ENCODE peak calls at places on chromosome 13, in four cellular contexts. One of them, this sample, is unnamed.
A peak's percentile ranks its signal among the peaks of the same experiment; 100 is the strongest.

GRCh38 chr13:41546372-41547252 is 89.3 kb downstream of the RGCC start:
- DNase-seq in left lung: no peak
- DNase-seq in pancreas: no peak
- DNase-seq in right cardiac atrium: no peak
- DNase-seq in this sample: peak; percentile 15

GRCh38 chr13:99075268-99076191 is 97.7 kb upstream of the DOCK9 start:
- DNase-seq in pancreas: no peak
- DNase-seq in right cardiac atrium: no peak
- DNase-seq in left lung: no peak
- DNase-seq in this sample: no peak

GRCh38 chr13:50257646-50258045 is 242.4 kb downstream of the KCNRG start:
- DNase-seq in right cardiac atrium: no peak
- DNase-seq in pancreas: no peak
- DNase-seq in left lung: no peak
- DNase-seq in this sample: no peak

GRCh38 chr13:20721454-20722357 is 18.2 kb downstream of the IL17D start:
- DNase-seq in left lung: no peak
- DNase-seq in right cardiac atrium: peak; percentile 72
- DNase-seq in pancreas: peak; percentile 71
- DNase-seq in this sample: peak; percentile 37

GRCh38 chr13:95246292-95247082 is 54.8 kb downstream of the ABCC4 start:
- DNase-seq in left lung: no peak
- DNase-seq in pancreas: no peak
- DNase-seq in right cardiac atrium: no peak
- DNase-seq in this sample: no peak

GRCh38 chr13:26785845-26786630 is 25.5 kb upstream of the GPR12 start:
- DNase-seq in right cardiac atrium: peak; percentile 41
- DNase-seq in pancreas: no peak
- DNase-seq in left lung: no peak
- DNase-seq in this sample: peak; percentile 34

GRCh38 chr13:76053181-76053580 is 417.1 kb downstream of the LMO7 start:
- DNase-seq in pancreas: no peak
- DNase-seq in left lung: no peak
- DNase-seq in right cardiac atrium: no peak
- DNase-seq in this sample: no peak

GRCh38 chr13:110006304-110006703 is 219.9 kb upstream of the IRS2 start:
- DNase-seq in right cardiac atrium: no peak
- DNase-seq in pancreas: no peak
- DNase-seq in left lung: no peak
- DNase-seq in this sample: no peak

GRCh38 chr13:74570834-74571233 is 436.6 kb upstream of the KLF12 start:
- DNase-seq in pancreas: no peak
- DNase-seq in left lung: no peak
- DNase-seq in right cardiac atrium: no peak
- DNase-seq in this sample: no peak

GRCh38 chr13:95298971-95299627 is 2.2 kb downstream of the ABCC4 start:
- DNase-seq in right cardiac atrium: no peak
- DNase-seq in pancreas: no peak
- DNase-seq in left lung: no peak
- DNase-seq in this sample: no peak

GRCh38 chr13:77544365-77544764 is 8.9 kb downstream of the SCEL start:
- DNase-seq in left lung: peak; percentile 37
- DNase-seq in pancreas: no peak
- DNase-seq in right cardiac atrium: peak; percentile 78
- DNase-seq in this sample: peak; percentile 19

GRCh38 chr13:23656637-23657036 is 86.4 kb downstream of the TNFRSF19 start:
- DNase-seq in pancreas: no peak
- DNase-seq in right cardiac atrium: no peak
- DNase-seq in left lung: no peak
- DNase-seq in this sample: no peak

GRCh38 chr13:98528663-98529064 is 48.2 kb downstream of the STK24 start:
- DNase-seq in right cardiac atrium: peak; percentile 55
- DNase-seq in pancreas: no peak
- DNase-seq in left lung: no peak
- DNase-seq in this sample: no peak

GRCh38 chr13:21672811-21673591 is 2.1 kb downstream of the FGF9 start:
- DNase-seq in left lung: no peak
- DNase-seq in right cardiac atrium: no peak
- DNase-seq in pancreas: no peak
- DNase-seq in this sample: peak; percentile 31

GRCh38 chr13:109938255-109938936 is 152.0 kb upstream of the IRS2 start:
- DNase-seq in left lung: no peak
- DNase-seq in right cardiac atrium: no peak
- DNase-seq in pancreas: no peak
- DNase-seq in this sample: no peak

GRCh38 chr13:31733066-31733465 is 6.3 kb upstream of the RXFP2 start:
- DNase-seq in right cardiac atrium: no peak
- DNase-seq in left lung: no peak
- DNase-seq in pancreas: no peak
- DNase-seq in this sample: no peak
- H3K4me3 ChIP-seq in right cardiac atrium: no peak overlapping the region
- H3K4me3 ChIP-seq in left lung: peak overlapping the region; percentile 16
- H3K4me3 ChIP-seq in pancreas: no peak overlapping the region
- H3K4me3 ChIP-seq in this sample: no peak overlapping the region

DNA sequence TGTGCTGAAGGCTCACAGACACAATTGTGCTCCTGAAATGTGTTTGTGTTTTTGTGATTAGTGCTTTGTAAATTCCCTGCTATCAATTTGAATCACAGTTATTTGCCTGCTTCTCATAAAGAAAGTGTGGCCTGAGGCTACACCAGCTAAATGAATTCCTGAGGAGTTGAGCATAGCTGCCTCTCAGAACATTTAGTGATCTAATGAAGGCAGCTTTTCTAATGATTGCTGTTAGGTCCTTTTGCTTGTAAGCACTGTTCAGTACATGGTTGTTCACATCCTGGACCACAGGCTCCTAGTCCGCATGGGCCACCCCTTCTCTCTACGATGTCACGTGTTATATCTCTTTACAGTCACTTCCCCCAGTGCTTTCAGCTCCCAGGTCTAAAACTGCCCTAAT is 238.2 kb downstream of the B3GLCT start:
- DNase-seq in left lung: no peak
- DNase-seq in pancreas: no peak
- DNase-seq in right cardiac atrium: no peak
- DNase-seq in this sample: no peak
- H3K4me3 ChIP-seq in left lung: no peak overlapping the region
- H3K4me3 ChIP-seq in pancreas: no peak overlapping the region
- H3K4me3 ChIP-seq in right cardiac atrium: no peak overlapping the region
- H3K4me3 ChIP-seq in this sample: no peak overlapping the region

GRCh38 chr13:40190656-40191100 is 475.8 kb downstream of the FOXO1 start:
- DNase-seq in right cardiac atrium: peak; percentile 54
- DNase-seq in pancreas: no peak
- DNase-seq in left lung: no peak
- DNase-seq in this sample: no peak

GRCh38 chr13:40194204-40194806 is 472.1 kb downstream of the FOXO1 start:
- DNase-seq in left lung: no peak
- DNase-seq in pancreas: no peak
- DNase-seq in right cardiac atrium: peak; percentile 50
- DNase-seq in this sample: no peak

GRCh38 chr13:40191186-40191980 is 475.1 kb downstream of the FOXO1 start:
- DNase-seq in pancreas: no peak
- DNase-seq in right cardiac atrium: no peak
- DNase-seq in left lung: no peak
- DNase-seq in this sample: no peak

GRCh38 chr13:40193290-40194203 is 472.9 kb downstream of the FOXO1 start:
- DNase-seq in pancreas: no peak
- DNase-seq in right cardiac atrium: peak; percentile 30
- DNase-seq in left lung: no peak
- DNase-seq in this sample: no peak

GRCh38 chr13:40192516-40193257 is 473.8 kb downstream of the FOXO1 start:
- DNase-seq in right cardiac atrium: peak; percentile 30
- DNase-seq in pancreas: no peak
- DNase-seq in left lung: no peak
- DNase-seq in this sample: no peak
- H3K4me3 ChIP-seq in right cardiac atrium: no peak overlapping the region
- H3K4me3 ChIP-seq in pancreas: no peak overlapping the region
- H3K4me3 ChIP-seq in left lung: no peak overlapping the region
- H3K4me3 ChIP-seq in this sample: no peak overlapping the region

GRCh38 chr13:106795847-106796246 is 227.9 kb upstream of the ARGLU1 start:
- DNase-seq in right cardiac atrium: no peak
- DNase-seq in pancreas: no peak
- DNase-seq in left lung: no peak
- DNase-seq in this sample: no peak
- H3K4me3 ChIP-seq in right cardiac atrium: peak overlapping the region; percentile 36
- H3K4me3 ChIP-seq in pancreas: no peak overlapping the region
- H3K4me3 ChIP-seq in left lung: no peak overlapping the region
- H3K4me3 ChIP-seq in this sample: no peak overlapping the region

GRCh38 chr13:29429496-29429895 is 166.0 kb downstream of the SLC7A1 start:
- DNase-seq in pancreas: no peak
- DNase-seq in right cardiac atrium: no peak
- DNase-seq in left lung: no peak
- DNase-seq in this sample: no peak

GRCh38 chr13:29423050-29423449 is 172.4 kb downstream of the SLC7A1 start:
- DNase-seq in right cardiac atrium: no peak
- DNase-seq in pancreas: no peak
- DNase-seq in left lung: no peak
- DNase-seq in this sample: no peak

GRCh38 chr13:29428310-29428991 is 167.0 kb downstream of the SLC7A1 start:
- DNase-seq in right cardiac atrium: peak; percentile 22
- DNase-seq in pancreas: peak; percentile 62
- DNase-seq in left lung: no peak
- DNase-seq in this sample: no peak

GRCh38 chr13:29428992-29429315 is 166.5 kb downstream of the SLC7A1 start:
- DNase-seq in pancreas: no peak
- DNase-seq in right cardiac atrium: no peak
- DNase-seq in left lung: no peak
- DNase-seq in this sample: no peak

DNA sequence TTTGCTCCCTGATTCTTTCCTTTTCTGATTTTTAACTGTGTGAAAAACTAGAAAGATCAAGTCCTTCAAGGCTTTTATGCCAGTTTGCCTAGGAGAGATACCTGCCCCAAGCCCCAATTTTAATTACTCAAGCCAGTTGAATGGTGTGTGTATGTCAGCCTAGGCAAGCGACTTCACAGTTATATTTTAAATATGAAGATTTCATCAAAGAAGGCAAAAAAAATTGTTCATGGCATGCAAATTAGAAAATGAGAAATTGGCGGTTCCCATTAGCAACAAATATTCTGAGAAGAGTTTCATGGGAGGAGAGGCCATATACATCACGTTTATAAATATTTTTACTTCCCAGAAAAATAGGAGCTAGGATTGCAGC is 167.6 kb downstream of the SLC7A1 start:
- DNase-seq in right cardiac atrium: no peak
- DNase-seq in left lung: no peak
- DNase-seq in pancreas: no peak
- DNase-seq in this sample: no peak
- H3K4me3 ChIP-seq in right cardiac atrium: peak overlapping the region; percentile 58
- H3K4me3 ChIP-seq in left lung: no peak overlapping the region
- H3K4me3 ChIP-seq in pancreas: no peak overlapping the region
- H3K4me3 ChIP-seq in this sample: no peak overlapping the region

GRCh38 chr13:45415112-45415511 is 3.1 kb downstream of the SLC25A30 start:
- DNase-seq in pancreas: no peak
- DNase-seq in right cardiac atrium: no peak
- DNase-seq in left lung: no peak
- DNase-seq in this sample: no peak
- H3K4me3 ChIP-seq in pancreas: no peak overlapping the region
- H3K4me3 ChIP-seq in right cardiac atrium: peak overlapping the region; percentile 24
- H3K4me3 ChIP-seq in left lung: peak overlapping the region; percentile 33
- H3K4me3 ChIP-seq in this sample: no peak overlapping the region

DNA sequence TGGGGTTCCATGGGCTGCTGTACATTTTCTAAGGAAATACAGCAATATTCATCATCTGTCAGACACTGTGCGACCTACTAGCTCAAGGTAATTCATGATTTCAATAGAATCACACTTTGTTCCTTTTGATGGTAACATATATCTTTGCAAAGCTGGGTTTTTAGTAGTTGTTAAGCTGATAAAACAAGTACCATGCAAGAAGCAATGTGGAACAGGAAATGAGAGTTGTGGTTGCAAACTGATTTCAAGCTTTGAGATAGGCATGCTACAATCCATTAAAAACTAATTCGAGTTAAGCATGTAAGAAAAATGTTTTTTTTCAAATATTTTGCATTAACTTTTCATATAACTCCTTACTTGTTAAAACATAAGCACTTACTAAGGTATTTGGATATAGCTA is 6.8 kb upstream of the MBNL2 start:
- DNase-seq in left lung: no peak
- DNase-seq in right cardiac atrium: no peak
- DNase-seq in pancreas: no peak
- DNase-seq in this sample: no peak
- H3K4me3 ChIP-seq in left lung: no peak overlapping the region
- H3K4me3 ChIP-seq in right cardiac atrium: no peak overlapping the region
- H3K4me3 ChIP-seq in pancreas: no peak overlapping the region
- H3K4me3 ChIP-seq in this sample: no peak overlapping the region

GRCh38 chr13:79591493-79591892 is 110.5 kb downstream of the NDFIP2 start:
- DNase-seq in pancreas: no peak
- DNase-seq in left lung: no peak
- DNase-seq in right cardiac atrium: no peak
- DNase-seq in this sample: no peak

GRCh38 chr13:79593611-79594275 is 112.8 kb downstream of the NDFIP2 start:
- DNase-seq in left lung: no peak
- DNase-seq in right cardiac atrium: no peak
- DNase-seq in pancreas: no peak
- DNase-seq in this sample: no peak

GRCh38 chr13:79589605-79590511 is 108.9 kb downstream of the NDFIP2 start:
- DNase-seq in right cardiac atrium: no peak
- DNase-seq in left lung: no peak
- DNase-seq in pancreas: no peak
- DNase-seq in this sample: no peak

GRCh38 chr13:79593121-79593520 is 112.2 kb downstream of the NDFIP2 start:
- DNase-seq in left lung: no peak
- DNase-seq in pancreas: no peak
- DNase-seq in right cardiac atrium: no peak
- DNase-seq in this sample: no peak
- H3K4me3 ChIP-seq in left lung: no peak overlapping the region
- H3K4me3 ChIP-seq in pancreas: no peak overlapping the region
- H3K4me3 ChIP-seq in right cardiac atrium: no peak overlapping the region
- H3K4me3 ChIP-seq in this sample: no peak overlapping the region

DNA sequence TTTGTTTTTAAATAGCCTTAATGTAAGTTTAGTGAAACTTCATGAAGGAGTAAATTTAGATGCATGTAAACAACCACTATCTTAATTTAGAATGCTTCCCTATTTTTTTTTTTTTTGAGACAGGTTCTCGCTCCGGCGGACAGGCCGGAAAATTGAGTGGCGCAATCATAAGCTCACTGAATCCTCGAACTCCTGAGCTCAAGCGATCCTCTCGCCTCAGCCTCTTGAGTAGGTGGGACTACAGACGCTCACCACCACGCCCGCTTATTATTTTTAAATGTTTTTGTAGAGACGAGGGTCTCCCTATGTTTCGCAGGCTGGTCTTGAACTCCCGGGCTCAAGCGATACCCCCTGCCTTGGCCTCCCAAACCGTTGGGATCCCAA is 1.6 kb downstream of the TEX30 start:
- DNase-seq in right cardiac atrium: no peak
- DNase-seq in pancreas: no peak
- DNase-seq in left lung: no peak
- DNase-seq in this sample: no peak
- H3K4me3 ChIP-seq in right cardiac atrium: no peak overlapping the region
- H3K4me3 ChIP-seq in pancreas: no peak overlapping the region
- H3K4me3 ChIP-seq in left lung: no peak overlapping the region
- H3K4me3 ChIP-seq in this sample: no peak overlapping the region